ENCODE peak calls at places on chromosome 11, in six cellular contexts. O, A, P, Z, D and E are unnamed samples.

GRCh38 chr11:35082322-35083180 is 56.4 kb upstream of the CD44 start:
- DNase-seq in P (peak; percentile 88), D (peak; percentile 89), O (peak; percentile 57), A (peak; percentile 58), Z (peak; percentile 90), E (peak; percentile 75)

GRCh38 chr11:7577883-7578242 is 64.1 kb downstream of the PPFIBP2 start:
- DNase-seq in A (no peak), D (peak; percentile 15), P (peak; percentile 24), Z (no peak), O (no peak), E (peak; percentile 78)

GRCh38 chr11:91783173-91783572 is 441.4 kb upstream of the FAT3 start:
- DNase-seq in O (no peak), D (no peak), P (no peak), Z (no peak), A (no peak), E (no peak)

GRCh38 chr11:47020793-47021624 is 84.4 kb downstream of the CSTPP1 start:
- DNase-seq in P (peak; percentile 11), O (no peak), Z (no peak), D (no peak), A (no peak), E (peak; percentile 17)

GRCh38 chr11:47394322-47395224 is 13.8 kb upstream of the SLC39A13 start:
- DNase-seq in Z (peak; percentile 49), P (peak; percentile 35), O (no peak), D (peak; percentile 62), A (no peak), E (peak; percentile 65)

GRCh38 chr11:96037267-96037990 is 113.5 kb upstream of the MTMR2 start:
- DNase-seq in A (no peak), Z (peak; percentile 70), O (no peak), D (peak; percentile 62), P (peak; percentile 60), E (no peak)

GRCh38 chr11:124195419-124195734 is 12.2 kb downstream of the OR10D3 start:
- DNase-seq in P (no peak), D (no peak), O (no peak), Z (no peak), A (no peak), E (no peak)

GRCh38 chr11:68954970-68955958 is 25.5 kb downstream of the MRGPRD start:
- DNase-seq in O (no peak), Z (no peak), A (no peak), D (peak; percentile 5), P (peak; percentile 19), E (peak; percentile 57)

GRCh38 chr11:113316251-113316650 is 1.9 kb downstream of the TTC12 start:
- DNase-seq in P (no peak), A (no peak), D (no peak), O (no peak), Z (no peak), E (no peak)

GRCh38 chr11:67374571-67375276 is 1.3 kb upstream of the CLCF1 start:
- DNase-seq in Z (peak; percentile 65), P (no peak), A (no peak), O (no peak), D (no peak), E (peak; percentile 36)

GRCh38 chr11:74249496-74249895 is 61.9 kb downstream of the P4HA3 start:
- DNase-seq in P (no peak), D (no peak), A (no peak), O (no peak), Z (no peak), E (no peak)

GRCh38 chr11:103091441-103091809 is 535 bp downstream of the DCUN1D5 start:
- DNase-seq in O (peak; percentile 33), A (peak; percentile 69), D (peak; percentile 37), P (peak; percentile 22), Z (peak; percentile 79), E (peak; percentile 38)

GRCh38 chr11:77096591-77097019 is 6.0 kb upstream of the OMP start:
- DNase-seq in D (no peak), P (no peak), O (no peak), A (no peak), Z (no peak), E (no peak)
- H3K4me3 ChIP-seq in D (no peak overlapping the region), P (no peak overlapping the region), O (no peak overlapping the region), A (no peak overlapping the region), Z (no peak overlapping the region), E (no peak overlapping the region)

GRCh38 chr11:12266943-12267342 is 110.4 kb upstream of the PARVA start:
- DNase-seq in Z (peak; percentile 81), D (no peak), A (no peak), O (no peak), P (no peak), E (no peak)
- TF ChIP-seq CTCF in Z (peak; percentile 51), D (no peak), A (no peak), O (no peak), P (no peak), E (no peak)

GRCh38 chr11:19701421-19701820 is 11.2 kb upstream of the NAV2 start:
- DNase-seq in Z (no peak), P (no peak), A (no peak), D (no peak), O (no peak), E (no peak)
- H3K4me3 ChIP-seq in Z (no peak overlapping the region), P (no peak overlapping the region), A (no peak overlapping the region), D (no peak overlapping the region), O (no peak overlapping the region), E (no peak overlapping the region)

GRCh38 chr11:32071811-32072210 is 19.1 kb upstream of the RCN1 start:
- DNase-seq in P (peak; percentile 70), A (peak; percentile 35), Z (no peak), D (peak; percentile 63), O (no peak), E (peak; percentile 71)
- TF ChIP-seq CTCF in P (peak; percentile 70), A (peak; percentile 66), Z (peak; percentile 70), D (peak; percentile 77), O (no peak), E (peak; percentile 74)

DNA sequence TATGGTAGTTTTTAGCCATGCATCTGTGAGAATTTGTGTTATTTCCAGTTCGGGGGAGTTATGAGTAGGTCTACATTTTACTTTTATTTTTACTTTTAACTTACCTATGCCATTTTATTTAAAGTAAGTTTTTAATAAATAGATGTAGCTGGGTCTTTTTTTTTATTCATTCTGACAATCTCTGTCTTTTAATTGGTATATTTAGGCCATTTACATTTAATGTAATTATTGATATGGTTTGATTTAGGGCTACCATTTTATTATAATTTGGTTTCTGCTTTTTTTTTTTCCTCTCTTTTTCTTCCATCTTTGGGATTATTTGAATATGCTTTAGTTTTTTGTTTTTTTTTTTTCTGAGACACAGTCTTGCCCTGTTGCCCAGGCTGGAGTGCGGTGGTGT is 1.9 kb downstream of the SWAP70 start:
- DNase-seq in A (no peak), D (no peak), O (no peak), P (no peak), Z (no peak), E (no peak)
- H3K4me3 ChIP-seq in A (no peak overlapping the region), D (no peak overlapping the region), O (no peak overlapping the region), P (peak overlapping the region; percentile 71), Z (peak overlapping the region; percentile 86), E (peak overlapping the region; percentile 95)

GRCh38 chr11:1827095-1827797 is 7.5 kb upstream of the SYT8 start:
- DNase-seq in O (peak; percentile 84), D (peak; percentile 66), A (no peak), Z (no peak), P (peak; percentile 83), E (peak; percentile 93)
- TF ChIP-seq CTCF in O (no peak), D (no peak), A (no peak), Z (no peak), P (no peak), E (no peak)

GRCh38 chr11:78188809-78189724 is at the start of gene USP35:
- DNase-seq in A (no peak), Z (no peak), P (no peak), O (no peak), D (no peak), E (no peak)

GRCh38 chr11:78190374-78190773 is 1.7 kb downstream of the USP35 start:
- DNase-seq in A (no peak), D (no peak), O (no peak), Z (no peak), P (no peak), E (no peak)

GRCh38 chr11:78188012-78188808 is at the start of gene KCTD21:
- DNase-seq in D (peak; percentile 95), A (peak; percentile 99), P (peak; percentile 97), Z (peak; percentile 98), O (peak; percentile 96), E (peak; percentile 97)

GRCh38 chr11:78190871-78191538 is 2.3 kb downstream of the USP35 start:
- DNase-seq in O (no peak), P (no peak), A (no peak), Z (no peak), D (no peak), E (no peak)

GRCh38 chr11:78189851-78190250 is 1.1 kb downstream of the USP35 start:
- DNase-seq in D (no peak), Z (no peak), P (no peak), O (no peak), A (no peak), E (no peak)
- H3K4me3 ChIP-seq in D (peak overlapping the region; percentile 87), Z (peak overlapping the region; percentile 84), P (peak overlapping the region; percentile 87), O (peak overlapping the region; percentile 83), A (peak overlapping the region; percentile 57), E (peak overlapping the region; percentile 86)

GRCh38 chr11:118396097-118396501 is 5.3 kb upstream of the ATP5MG start:
- DNase-seq in Z (no peak), D (no peak), A (no peak), P (no peak), O (no peak), E (no peak)

GRCh38 chr11:118397448-118397847 is 4.0 kb upstream of the ATP5MG start:
- DNase-seq in P (no peak), D (no peak), A (no peak), Z (no peak), O (no peak), E (no peak)

GRCh38 chr11:118398797-118399564 is 2.4 kb upstream of the ATP5MG start:
- DNase-seq in Z (no peak), P (no peak), A (no peak), D (no peak), O (no peak), E (peak; percentile 4)

GRCh38 chr11:118401880-118402590 is 629 bp downstream of the ATP5MG start:
- DNase-seq in A (no peak), O (no peak), D (peak; percentile 57), P (peak; percentile 51), Z (no peak), E (peak; percentile 86)

DNA sequence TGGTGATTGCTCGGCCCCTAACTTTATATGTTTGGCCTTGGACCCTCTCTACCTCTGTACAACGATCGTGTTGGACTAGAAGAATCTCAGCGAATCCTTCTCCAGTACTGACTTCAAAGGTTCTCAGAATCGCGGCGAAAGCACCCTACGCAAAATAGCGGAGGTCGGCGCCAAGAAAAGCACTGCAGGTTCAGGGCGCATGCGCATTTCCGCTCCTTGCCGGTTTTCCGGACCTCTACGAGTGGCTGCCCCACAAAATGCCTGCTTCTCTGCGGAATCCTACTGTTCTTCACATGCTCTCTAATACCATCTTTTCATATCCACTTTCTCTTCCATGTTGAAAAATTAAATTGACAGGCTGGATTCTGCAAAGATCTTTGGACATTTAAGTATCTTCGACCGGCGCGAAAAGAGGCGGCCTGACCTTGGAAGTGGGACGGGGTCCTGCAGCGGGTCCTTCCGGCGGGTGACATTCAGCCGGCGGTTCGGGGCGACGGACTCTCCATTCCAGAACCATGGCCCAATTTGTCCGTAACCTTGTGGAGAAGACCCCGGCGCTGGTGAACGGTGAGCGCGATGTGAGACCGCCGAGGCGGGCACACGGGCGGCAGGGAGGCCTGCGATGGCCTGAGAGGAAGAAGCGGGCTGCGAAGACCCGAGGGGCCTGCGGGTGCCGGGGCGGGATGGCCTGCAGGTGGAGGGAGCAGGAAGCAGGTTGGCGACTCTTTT is at the start of gene ATP5MG:
- DNase-seq in A (peak; percentile 95), Z (peak; percentile 95), P (peak; percentile 91), O (peak; percentile 89), D (peak; percentile 89), E (peak; percentile 94)
- TF ChIP-seq CTCF in A (no peak), Z (peak; percentile 57), P (peak; percentile 9), O (no peak), D (peak; percentile 31), E (peak; percentile 8)